ENCODE peak calls at places on chromosomes 12 and 14, in four cellular contexts. E, S, K and F are unnamed samples.

GRCh38 chr14:50479041-50479440 is 53.3 kb downstream of the MAP4K5 start:
- DNase-seq in E (no peak), S (no peak), K (no peak), F (no peak)

GRCh38 chr14:103626150-103626850 is 2.7 kb upstream of the KLC1 start:
- DNase-seq in S (no peak), K (peak), E (no peak), F (no peak)

GRCh38 chr12:46373303-46374182 is 970 bp upstream of the SLC38A2 start:
- DNase-seq in K (peak), E (no peak), S (peak), F (peak)

GRCh38 chr14:96202441-96203094 is 2.1 kb upstream of the BDKRB2 start:
- DNase-seq in K (no peak), E (no peak), S (no peak), F (no peak)

GRCh38 chr14:22122227-22123187 is 448.9 kb upstream of the OR4E1 start:
- DNase-seq in S (no peak), E (no peak), K (peak), F (no peak)

GRCh38 chr14:103393687-103394626 is 8.7 kb downstream of the MARK3 start:
- DNase-seq in E (no peak), S (peak), K (no peak), F (peak)

GRCh38 chr12:69431604-69432222 is 38.5 kb upstream of the FRS2 start:
- DNase-seq in S (no peak), K (no peak), E (no peak), F (no peak)

GRCh38 chr14:90495357-90496276 is 98.8 kb downstream of the CALM1 start:
- DNase-seq in S (peak), K (peak), E (no peak), F (peak)

GRCh38 chr14:85566603-85567002 is 36.7 kb downstream of the FLRT2 start:
- DNase-seq in S (no peak), E (no peak), K (no peak), F (no peak)

GRCh38 chr12:55842681-55843429 is at the start of gene MMP19:
- DNase-seq in S (no peak), K (peak), E (no peak), F (peak)

GRCh38 chr14:100586520-100587247 is 533 bp downstream of the BEGAIN start:
- DNase-seq in K (no peak), E (no peak), S (peak), F (peak)

GRCh38 chr14:48568252-48568651 is 892.8 kb upstream of the MDGA2 start:
- DNase-seq in K (no peak), E (no peak), S (no peak), F (no peak)

GRCh38 chr12:13203028-13203922 is 6.7 kb downstream of the EMP1 start:
- DNase-seq in S (no peak), E (no peak), K (no peak), F (peak)

GRCh38 chr14:56379956-56380355 is 199.6 kb upstream of the TMEM260 start:
- DNase-seq in S (no peak), K (no peak), E (no peak), F (no peak)

GRCh38 chr12:51320695-51321320 is 3.2 kb downstream of the BIN2 start:
- DNase-seq in S (no peak), K (no peak), E (no peak), F (peak)

GRCh38 chr14:36271939-36272907 is 48.2 kb downstream of the MBIP start:
- DNase-seq in K (no peak), S (peak), E (no peak), F (no peak)

GRCh38 chr12:6178981-6179761 is 21.0 kb upstream of the CD9 start:
- DNase-seq in K (peak), E (no peak), S (no peak), F (no peak)

GRCh38 chr14:95906591-95906990 is 30.0 kb downstream of the TUNAR start:
- DNase-seq in E (no peak), S (no peak), K (no peak), F (no peak)

GRCh38 chr12:65300679-65301349 is 22.3 kb downstream of the MSRB3 start:
- DNase-seq in E (no peak), S (peak), K (peak), F (peak)

GRCh38 chr14:69484444-69485113 is at the start of gene PLEKHD1:
- DNase-seq in S (no peak), K (no peak), E (no peak), F (peak)

GRCh38 chr12:77032406-77032805 is 33.0 kb downstream of the E2F7 start:
- DNase-seq in K (no peak), E (no peak), S (no peak), F (no peak)

GRCh38 chr12:45973526-45973925 is 16.8 kb downstream of the SCAF11 start:
- DNase-seq in E (no peak), S (no peak), K (no peak), F (no peak)

GRCh38 chr12:132806857-132807256 is 21.8 kb downstream of the GOLGA3 start:
- DNase-seq in S (no peak), E (no peak), K (no peak), F (no peak)

GRCh38 chr12:94718114-94718513 is 67.8 kb upstream of the TMCC3 start:
- DNase-seq in K (no peak), E (no peak), S (no peak), F (no peak)
- TF ChIP-seq FOXK2 in K (no peak), E (no peak), S (no peak), F (no peak)

DNA sequence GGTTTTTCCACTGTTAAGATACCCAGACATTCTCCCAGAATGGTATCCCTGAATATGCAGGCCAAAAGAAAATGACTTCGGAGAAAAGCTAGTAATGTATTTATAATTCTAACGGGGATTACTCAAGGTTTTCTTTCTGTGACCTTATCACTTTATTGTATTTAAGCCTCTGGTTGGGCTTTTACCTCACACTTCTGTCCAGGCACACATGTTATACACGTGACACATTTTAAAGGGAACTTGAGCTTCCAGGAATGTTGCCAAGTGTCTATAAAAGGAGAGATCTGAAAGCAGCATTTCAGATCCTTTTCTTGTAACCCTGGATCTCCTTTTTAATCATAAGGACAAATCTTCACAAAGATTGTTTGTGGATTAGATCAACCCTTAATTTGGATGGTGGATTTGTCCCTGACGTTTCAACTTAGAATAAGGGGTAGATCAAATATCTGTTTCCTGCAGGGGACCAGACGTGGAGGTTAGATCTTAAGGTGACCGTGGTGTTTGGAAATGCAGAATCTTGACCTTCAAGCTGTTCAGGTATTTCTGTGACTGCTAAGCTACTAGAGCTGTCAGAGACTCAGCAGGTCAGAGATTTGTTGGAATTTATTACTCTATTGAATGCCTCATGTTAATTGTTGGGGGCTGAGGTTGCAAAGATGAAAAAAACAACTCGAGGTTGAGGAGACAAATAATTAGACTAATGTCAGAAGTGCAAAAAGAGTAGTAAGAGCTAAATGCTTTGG is 1.5 kb downstream of the CIPC start:
- DNase-seq in S (peak), E (no peak), K (no peak), F (no peak)
- TF ChIP-seq FOXM1 in S (no peak), E (no peak), K (no peak), F (no peak)

DNA sequence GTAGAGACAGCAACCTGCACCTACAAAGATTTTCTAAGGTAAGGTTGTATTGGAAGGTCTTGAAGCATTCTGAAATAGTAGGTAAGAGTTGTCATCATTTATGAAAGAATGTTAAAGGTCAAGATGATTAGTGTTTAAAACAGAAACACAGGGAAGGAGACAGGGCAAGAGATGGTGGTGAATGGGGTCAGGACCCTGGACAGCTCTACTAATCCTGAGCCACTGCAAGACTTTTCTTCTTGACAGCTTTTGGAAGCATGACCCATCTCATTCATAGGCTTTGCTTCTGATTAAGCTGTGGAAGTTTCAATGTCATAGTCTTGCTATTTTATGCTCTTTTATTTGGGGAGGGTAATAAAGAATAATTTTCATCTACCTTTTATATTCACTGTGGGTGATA is 75.5 kb upstream of the CAND1 start:
- DNase-seq in S (peak), K (peak), E (no peak), F (peak)
- TF ChIP-seq FOXK2 in S (no peak), K (no peak), E (no peak), F (no peak)

DNA sequence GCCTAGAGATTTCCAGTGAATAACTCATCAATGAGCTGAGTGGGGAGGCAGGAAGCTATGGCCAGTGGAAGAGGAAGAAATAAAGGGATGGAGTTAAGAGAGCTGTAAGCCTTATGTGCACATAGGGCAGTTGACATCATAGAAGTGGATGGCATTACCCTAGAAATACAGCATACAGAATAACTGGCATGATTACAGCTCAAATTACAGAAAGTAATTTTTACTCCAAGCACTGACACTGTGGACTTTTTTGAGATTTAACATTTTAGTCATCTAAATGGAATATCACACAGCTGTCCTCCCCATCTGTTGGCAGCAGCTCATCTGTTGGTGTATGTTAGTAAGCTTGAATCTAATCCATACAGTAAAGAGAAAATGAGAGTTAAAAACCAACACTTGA is 5.4 kb upstream of the IPO8 start:
- DNase-seq in E (no peak), S (no peak), K (no peak), F (no peak)
- TF ChIP-seq FOXM1 in E (no peak), S (no peak), K (no peak), F (no peak)

GRCh38 chr12:81257952-81258551 is 180.2 kb downstream of the ACSS3 start:
- DNase-seq in K (peak), E (no peak), S (peak), F (no peak)
- TF ChIP-seq FOXK2 in K (no peak), E (no peak), S (no peak), F (no peak)

DNA sequence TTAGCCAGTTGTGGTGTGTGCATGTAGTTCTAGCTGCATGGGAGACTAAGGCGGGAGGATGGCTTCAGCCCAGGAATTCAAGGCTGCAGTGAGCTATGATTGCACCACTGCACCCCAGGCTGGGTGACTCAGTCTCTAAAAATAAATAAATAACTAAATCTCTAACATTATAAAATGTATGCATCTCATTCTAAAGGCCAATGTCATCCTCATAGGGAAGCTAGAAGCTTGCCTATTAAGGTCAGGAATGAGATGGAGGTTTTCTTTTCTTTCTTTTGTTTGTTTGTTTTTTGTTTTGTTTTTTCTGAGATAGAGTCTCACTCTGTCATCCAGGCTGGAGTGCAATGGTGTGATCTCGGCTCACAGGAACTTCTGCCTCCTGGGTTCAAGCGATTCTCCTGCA is 48.8 kb upstream of the PAPLN start:
- DNase-seq in E (no peak), S (no peak), K (no peak), F (no peak)
- TF ChIP-seq FOXM1 in E (no peak), S (no peak), K (no peak), F (no peak)

GRCh38 chr12:94783862-94784261 is 133.5 kb upstream of the TMCC3 start:
- DNase-seq in S (no peak), E (no peak), K (no peak), F (no peak)
- TF ChIP-seq FOXK2 in S (no peak), E (no peak), K (no peak), F (no peak)

GRCh38 chr12:74108729-74109128 is 428.9 kb upstream of the ATXN7L3B start:
- DNase-seq in K (no peak), S (no peak), E (no peak), F (no peak)

DNA sequence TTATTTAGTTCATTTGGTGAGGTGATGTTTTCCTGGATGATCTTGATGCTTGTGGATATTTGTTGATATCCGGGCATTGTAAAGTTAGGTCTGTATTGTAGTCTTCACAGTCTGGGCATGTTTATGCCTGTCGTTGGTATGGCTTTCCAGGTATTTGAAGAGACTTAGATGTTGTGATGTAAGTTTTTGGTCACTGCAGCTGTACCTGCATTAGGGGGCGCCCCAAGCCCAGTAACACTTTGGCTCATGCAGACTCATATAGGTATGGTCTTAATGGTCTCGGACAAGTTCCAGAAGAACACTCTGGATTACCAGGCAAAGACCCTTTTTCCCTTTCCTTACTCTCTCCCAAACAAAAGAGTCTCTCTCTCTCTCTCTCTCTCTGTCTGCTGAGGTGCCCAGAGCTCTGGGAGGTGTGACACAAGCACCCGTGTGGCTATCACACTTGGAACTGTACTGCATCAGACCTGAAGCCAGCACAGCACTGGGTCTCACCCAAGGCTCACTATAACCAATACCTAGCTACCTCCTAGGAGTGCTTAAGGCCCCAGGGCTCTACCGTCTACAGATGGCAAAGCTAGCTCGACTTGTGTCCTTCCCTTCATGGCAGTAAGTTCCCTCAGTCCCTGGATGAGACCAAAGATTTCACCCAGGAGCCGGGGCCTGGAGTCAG is 425.8 kb upstream of the ATXN7L3B start:
- DNase-seq in K (peak), E (no peak), S (peak), F (peak)
- TF ChIP-seq FOXM1 in K (no peak), E (no peak), S (no peak), F (no peak)